ENCODE peak calls at places on chromosomes 7 and 10, in eight cellular contexts. One of them, this sample, is unnamed. For H3K27me3, the result is how much of the 10 kb centered on the place peaks cover.

GRCh38 chr7:41007351-41007751 is 695.5 kb downstream of the INHBA start:
- DNase-seq in fibroblast of lung: peak
- DNase-seq in HL-60: no peak
- DNase-seq in body of pancreas: no peak
- DNase-seq in thoracic aorta: no peak
- DNase-seq in tibial artery: peak
- DNase-seq in neural progenitor cell: no peak
- DNase-seq in CD8-positive, alpha-beta T cell: no peak
- DNase-seq in this sample: no peak

GRCh38 chr10:119090026-119090808 is 9.6 kb upstream of the EIF3A start:
- DNase-seq in fibroblast of lung: no peak
- DNase-seq in HL-60: no peak
- DNase-seq in body of pancreas: no peak
- DNase-seq in thoracic aorta: no peak
- DNase-seq in tibial artery: no peak
- DNase-seq in neural progenitor cell: no peak
- DNase-seq in CD8-positive, alpha-beta T cell: peak
- DNase-seq in this sample: peak

GRCh38 chr10:13528875-13529713 is at the start of gene BEND7:
- DNase-seq in fibroblast of lung: peak
- DNase-seq in HL-60: no peak
- DNase-seq in body of pancreas: peak
- DNase-seq in thoracic aorta: no peak
- DNase-seq in tibial artery: no peak
- DNase-seq in neural progenitor cell: peak
- DNase-seq in CD8-positive, alpha-beta T cell: no peak
- DNase-seq in this sample: no peak

GRCh38 chr7:140062118-140062527 is 628 bp downstream of the PARP12 start:
- DNase-seq in fibroblast of lung: peak
- DNase-seq in HL-60: no peak
- DNase-seq in body of pancreas: peak
- DNase-seq in thoracic aorta: no peak
- DNase-seq in tibial artery: no peak
- DNase-seq in neural progenitor cell: no peak
- DNase-seq in CD8-positive, alpha-beta T cell: peak
- DNase-seq in this sample: peak

GRCh38 chr10:6014241-6014761 is 37.0 kb upstream of the IL15RA start:
- DNase-seq in fibroblast of lung: peak
- DNase-seq in HL-60: no peak
- DNase-seq in body of pancreas: peak
- DNase-seq in thoracic aorta: peak
- DNase-seq in tibial artery: peak
- DNase-seq in neural progenitor cell: peak
- DNase-seq in CD8-positive, alpha-beta T cell: peak
- DNase-seq in this sample: peak

GRCh38 chr7:115087437-115087836 is 165.5 kb downstream of the MDFIC start:
- DNase-seq in fibroblast of lung: peak
- DNase-seq in HL-60: no peak
- DNase-seq in body of pancreas: peak
- DNase-seq in thoracic aorta: no peak
- DNase-seq in tibial artery: no peak
- DNase-seq in neural progenitor cell: no peak
- DNase-seq in CD8-positive, alpha-beta T cell: no peak
- DNase-seq in this sample: no peak

GRCh38 chr7:29309041-29309860 is 114.7 kb downstream of the CHN2 start:
- DNase-seq in fibroblast of lung: no peak
- DNase-seq in HL-60: no peak
- DNase-seq in body of pancreas: no peak
- DNase-seq in thoracic aorta: no peak
- DNase-seq in tibial artery: no peak
- DNase-seq in neural progenitor cell: no peak
- DNase-seq in CD8-positive, alpha-beta T cell: no peak
- DNase-seq in this sample: no peak

GRCh38 chr7:137393570-137393969 is 50.0 kb upstream of the PTN start:
- DNase-seq in fibroblast of lung: no peak
- DNase-seq in HL-60: no peak
- DNase-seq in body of pancreas: no peak
- DNase-seq in thoracic aorta: no peak
- DNase-seq in tibial artery: no peak
- DNase-seq in neural progenitor cell: no peak
- DNase-seq in CD8-positive, alpha-beta T cell: no peak
- DNase-seq in this sample: no peak

GRCh38 chr10:92594194-92594593 is 1.3 kb downstream of the KIF11 start:
- DNase-seq in fibroblast of lung: no peak
- DNase-seq in HL-60: no peak
- DNase-seq in body of pancreas: no peak
- DNase-seq in thoracic aorta: no peak
- DNase-seq in tibial artery: no peak
- DNase-seq in neural progenitor cell: no peak
- DNase-seq in CD8-positive, alpha-beta T cell: no peak
- DNase-seq in this sample: no peak

GRCh38 chr10:12186324-12186723 is 9.4 kb downstream of the NUDT5 start:
- DNase-seq in fibroblast of lung: no peak
- DNase-seq in HL-60: no peak
- DNase-seq in body of pancreas: no peak
- DNase-seq in thoracic aorta: no peak
- DNase-seq in tibial artery: no peak
- DNase-seq in neural progenitor cell: no peak
- DNase-seq in CD8-positive, alpha-beta T cell: no peak
- DNase-seq in this sample: no peak

GRCh38 chr7:107051376-107051775 is 6.9 kb downstream of the PRKAR2B start:
- DNase-seq in fibroblast of lung: no peak
- DNase-seq in HL-60: no peak
- DNase-seq in body of pancreas: no peak
- DNase-seq in thoracic aorta: no peak
- DNase-seq in tibial artery: no peak
- DNase-seq in neural progenitor cell: no peak
- DNase-seq in CD8-positive, alpha-beta T cell: no peak
- DNase-seq in this sample: no peak

GRCh38 chr10:6217621-6218020 is 14.9 kb downstream of the PFKFB3 start:
- DNase-seq in fibroblast of lung: no peak
- DNase-seq in HL-60: no peak
- DNase-seq in body of pancreas: no peak
- DNase-seq in thoracic aorta: no peak
- DNase-seq in tibial artery: no peak
- DNase-seq in neural progenitor cell: no peak
- DNase-seq in CD8-positive, alpha-beta T cell: no peak
- DNase-seq in this sample: no peak

GRCh38 chr7:47738563-47739166 is 156.8 kb upstream of the TNS3 start:
- DNase-seq in fibroblast of lung: no peak
- DNase-seq in HL-60: no peak
- DNase-seq in body of pancreas: no peak
- DNase-seq in thoracic aorta: no peak
- DNase-seq in tibial artery: no peak
- DNase-seq in neural progenitor cell: no peak
- DNase-seq in CD8-positive, alpha-beta T cell: no peak
- DNase-seq in this sample: no peak

GRCh38 chr10:71484352-71484751 is 87.6 kb downstream of the CDH23 start:
- DNase-seq in fibroblast of lung: no peak
- DNase-seq in HL-60: no peak
- DNase-seq in body of pancreas: no peak
- DNase-seq in thoracic aorta: no peak
- DNase-seq in tibial artery: no peak
- DNase-seq in neural progenitor cell: peak
- DNase-seq in CD8-positive, alpha-beta T cell: no peak
- DNase-seq in this sample: no peak

GRCh38 chr10:128843972-128844371 is 623.1 kb upstream of the MGMT start:
- DNase-seq in fibroblast of lung: no peak
- DNase-seq in HL-60: no peak
- DNase-seq in body of pancreas: no peak
- DNase-seq in thoracic aorta: no peak
- DNase-seq in tibial artery: no peak
- DNase-seq in neural progenitor cell: no peak
- DNase-seq in CD8-positive, alpha-beta T cell: no peak
- DNase-seq in this sample: no peak

GRCh38 chr7:128032605-128033235 is 1.5 kb upstream of the LRRC4 start:
- DNase-seq in fibroblast of lung: peak
- DNase-seq in HL-60: no peak
- DNase-seq in body of pancreas: no peak
- DNase-seq in thoracic aorta: no peak
- DNase-seq in tibial artery: no peak
- DNase-seq in neural progenitor cell: no peak
- DNase-seq in CD8-positive, alpha-beta T cell: no peak
- DNase-seq in this sample: no peak
- H3K27ac ChIP-seq in fibroblast of lung: peak
- H3K27ac ChIP-seq in HL-60: no peak
- H3K27ac ChIP-seq in body of pancreas: no peak
- H3K27ac ChIP-seq in thoracic aorta: no peak
- H3K27ac ChIP-seq in tibial artery: no peak
- H3K27ac ChIP-seq in neural progenitor cell: no peak
- H3K27ac ChIP-seq in CD8-positive, alpha-beta T cell: no peak
- H3K27ac ChIP-seq in this sample: no peak

GRCh38 chr10:9657530-9657929 is 1360.1 kb upstream of the CELF2 start:
- DNase-seq in fibroblast of lung: no peak
- DNase-seq in HL-60: no peak
- DNase-seq in body of pancreas: no peak
- DNase-seq in thoracic aorta: no peak
- DNase-seq in tibial artery: no peak
- DNase-seq in neural progenitor cell: no peak
- DNase-seq in CD8-positive, alpha-beta T cell: no peak
- DNase-seq in this sample: no peak
- TF ChIP-seq CTCF in fibroblast of lung: no peak
- TF ChIP-seq CTCF in HL-60: no peak
- TF ChIP-seq CTCF in body of pancreas: no peak
- TF ChIP-seq CTCF in thoracic aorta: no peak
- TF ChIP-seq CTCF in tibial artery: no peak
- TF ChIP-seq CTCF in neural progenitor cell: no peak
- TF ChIP-seq CTCF in CD8-positive, alpha-beta T cell: no peak
- TF ChIP-seq CTCF in this sample: no peak

GRCh38 chr10:101235766-101236165 is 6.5 kb upstream of the LBX1 start:
- DNase-seq in fibroblast of lung: no peak
- DNase-seq in HL-60: no peak
- DNase-seq in body of pancreas: no peak
- DNase-seq in thoracic aorta: no peak
- DNase-seq in tibial artery: no peak
- DNase-seq in neural progenitor cell: peak
- DNase-seq in CD8-positive, alpha-beta T cell: no peak
- DNase-seq in this sample: no peak

GRCh38 chr10:101237908-101238731 is 8.9 kb upstream of the LBX1 start:
- DNase-seq in fibroblast of lung: no peak
- DNase-seq in HL-60: no peak
- DNase-seq in body of pancreas: no peak
- DNase-seq in thoracic aorta: no peak
- DNase-seq in tibial artery: no peak
- DNase-seq in neural progenitor cell: peak
- DNase-seq in CD8-positive, alpha-beta T cell: no peak
- DNase-seq in this sample: no peak

GRCh38 chr10:101238732-101239105 is 9.5 kb upstream of the LBX1 start:
- DNase-seq in fibroblast of lung: no peak
- DNase-seq in HL-60: no peak
- DNase-seq in body of pancreas: no peak
- DNase-seq in thoracic aorta: no peak
- DNase-seq in tibial artery: no peak
- DNase-seq in neural progenitor cell: peak
- DNase-seq in CD8-positive, alpha-beta T cell: no peak
- DNase-seq in this sample: no peak

GRCh38 chr10:101236376-101237079 is 7.3 kb upstream of the LBX1 start:
- DNase-seq in fibroblast of lung: no peak
- DNase-seq in HL-60: no peak
- DNase-seq in body of pancreas: no peak
- DNase-seq in thoracic aorta: no peak
- DNase-seq in tibial artery: no peak
- DNase-seq in neural progenitor cell: peak
- DNase-seq in CD8-positive, alpha-beta T cell: no peak
- DNase-seq in this sample: no peak

DNA sequence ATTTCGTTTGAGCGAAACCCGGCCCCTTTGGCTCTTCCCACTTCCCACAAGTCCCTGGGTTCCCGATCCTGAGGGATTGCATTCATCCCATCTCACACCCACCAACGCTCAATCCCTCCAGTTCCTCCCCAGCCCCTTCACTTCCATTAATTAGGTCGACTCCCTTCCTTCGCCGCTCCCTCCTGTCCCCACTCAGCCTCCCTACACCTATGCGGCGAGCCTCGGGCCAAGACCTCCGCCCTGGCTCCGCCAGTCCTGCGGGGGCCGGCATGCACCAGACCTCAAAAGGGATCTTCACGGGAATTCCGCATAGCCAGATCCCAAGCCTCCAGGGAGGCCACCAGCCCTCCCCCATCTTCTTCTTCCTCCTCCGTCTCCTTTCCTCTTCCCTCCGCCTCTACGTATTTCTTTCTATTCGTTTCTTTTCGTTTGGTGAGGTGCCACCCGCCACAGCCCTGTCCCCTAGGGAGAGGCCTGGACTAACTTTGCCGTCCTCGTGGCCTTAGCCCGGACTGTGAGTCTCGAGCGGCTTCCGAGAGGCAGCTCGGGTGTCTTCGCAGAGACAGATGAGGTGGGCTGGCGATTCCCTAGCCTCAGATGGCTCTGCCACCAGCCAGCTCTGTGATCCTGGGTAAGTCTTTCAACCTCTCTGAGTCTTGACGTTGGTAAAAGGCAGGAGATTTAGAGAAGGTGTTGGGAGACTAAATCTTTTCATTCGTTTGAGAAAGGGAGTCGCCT is 8.0 kb upstream of the LBX1 start:
- DNase-seq in fibroblast of lung: peak
- DNase-seq in HL-60: no peak
- DNase-seq in body of pancreas: no peak
- DNase-seq in thoracic aorta: no peak
- DNase-seq in tibial artery: no peak
- DNase-seq in neural progenitor cell: peak
- DNase-seq in CD8-positive, alpha-beta T cell: no peak
- DNase-seq in this sample: no peak
- H3K27me3 ChIP-seq in fibroblast of lung: half or more
- H3K27me3 ChIP-seq in HL-60: half or more
- H3K27me3 ChIP-seq in body of pancreas: under half
- H3K27me3 ChIP-seq in thoracic aorta: under half
- H3K27me3 ChIP-seq in tibial artery: half or more
- H3K27me3 ChIP-seq in neural progenitor cell: half or more
- H3K27me3 ChIP-seq in CD8-positive, alpha-beta T cell: half or more
- H3K27me3 ChIP-seq in this sample: half or more

GRCh38 chr7:151343516-151343915 is 1.9 kb downstream of the NUB1 start:
- DNase-seq in fibroblast of lung: no peak
- DNase-seq in HL-60: no peak
- DNase-seq in body of pancreas: no peak
- DNase-seq in thoracic aorta: no peak
- DNase-seq in tibial artery: no peak
- DNase-seq in neural progenitor cell: no peak
- DNase-seq in CD8-positive, alpha-beta T cell: no peak
- DNase-seq in this sample: no peak

GRCh38 chr7:151348970-151349369 is 7.4 kb downstream of the NUB1 start:
- DNase-seq in fibroblast of lung: no peak
- DNase-seq in HL-60: no peak
- DNase-seq in body of pancreas: no peak
- DNase-seq in thoracic aorta: no peak
- DNase-seq in tibial artery: no peak
- DNase-seq in neural progenitor cell: no peak
- DNase-seq in CD8-positive, alpha-beta T cell: no peak
- DNase-seq in this sample: no peak

GRCh38 chr7:151347200-151347599 is 5.6 kb downstream of the NUB1 start:
- DNase-seq in fibroblast of lung: no peak
- DNase-seq in HL-60: no peak
- DNase-seq in body of pancreas: no peak
- DNase-seq in thoracic aorta: no peak
- DNase-seq in tibial artery: no peak
- DNase-seq in neural progenitor cell: no peak
- DNase-seq in CD8-positive, alpha-beta T cell: no peak
- DNase-seq in this sample: no peak

GRCh38 chr7:151345576-151345975 is 4.0 kb downstream of the NUB1 start:
- DNase-seq in fibroblast of lung: no peak
- DNase-seq in HL-60: no peak
- DNase-seq in body of pancreas: no peak
- DNase-seq in thoracic aorta: no peak
- DNase-seq in tibial artery: no peak
- DNase-seq in neural progenitor cell: no peak
- DNase-seq in CD8-positive, alpha-beta T cell: no peak
- DNase-seq in this sample: no peak

GRCh38 chr7:151346180-151346769 is 4.7 kb downstream of the NUB1 start:
- DNase-seq in fibroblast of lung: peak
- DNase-seq in HL-60: no peak
- DNase-seq in body of pancreas: no peak
- DNase-seq in thoracic aorta: no peak
- DNase-seq in tibial artery: no peak
- DNase-seq in neural progenitor cell: no peak
- DNase-seq in CD8-positive, alpha-beta T cell: no peak
- DNase-seq in this sample: no peak
- H3K27ac ChIP-seq in fibroblast of lung: no peak
- H3K27ac ChIP-seq in HL-60: no peak
- H3K27ac ChIP-seq in body of pancreas: no peak
- H3K27ac ChIP-seq in thoracic aorta: no peak
- H3K27ac ChIP-seq in tibial artery: no peak
- H3K27ac ChIP-seq in neural progenitor cell: no peak
- H3K27ac ChIP-seq in CD8-positive, alpha-beta T cell: no peak
- H3K27ac ChIP-seq in this sample: no peak

This sample was measured in CD4-positive, alpha-beta T cell.